ENCODE peak calls at places on chromosome 4, in six cellular contexts. D, X, Q, H, E and W are unnamed samples.

GRCh38 chr4:139901516-139902327 is 236.1 kb downstream of the MGST2 start:
- DNase-seq in E (no peak), Q (peak; percentile 27), X (peak; percentile 25), D (no peak), H (no peak), W (no peak)

GRCh38 chr4:182307746-182308145 is 64.5 kb downstream of the TENM3 start:
- DNase-seq in E (no peak), H (no peak), X (peak; percentile 98), Q (peak; percentile 95), D (no peak), W (no peak)

GRCh38 chr4:177214935-177215334 is 94.7 kb upstream of the NEIL3 start:
- DNase-seq in H (no peak), D (no peak), X (peak; percentile 64), Q (peak; percentile 36), E (no peak), W (no peak)

GRCh38 chr4:69718376-69719293 is 41.8 kb downstream of the SULT1B1 start:
- DNase-seq in Q (peak; percentile 84), X (no peak), H (no peak), D (no peak), E (no peak), W (peak; percentile 9)

GRCh38 chr4:71186566-71187398 is 152.0 kb upstream of the SLC4A4 start:
- DNase-seq in Q (no peak), X (peak; percentile 56), E (no peak), H (peak; percentile 33), D (peak; percentile 83), W (no peak)

GRCh38 chr4:143700420-143701352 is at the start of gene FREM3:
- DNase-seq in X (no peak), D (no peak), H (no peak), E (no peak), Q (no peak), W (no peak)

GRCh38 chr4:132275583-132276121 is 873.4 kb upstream of the PCDH10 start:
- DNase-seq in X (no peak), D (no peak), H (no peak), Q (peak; percentile 2), E (no peak), W (no peak)

GRCh38 chr4:52358855-52359254 is 300.2 kb downstream of the USP46 start:
- DNase-seq in Q (no peak), E (no peak), X (no peak), H (no peak), D (no peak), W (no peak)

GRCh38 chr4:137253949-137254348 is 278.3 kb downstream of the PCDH18 start:
- DNase-seq in Q (peak; percentile 34), E (no peak), H (no peak), D (no peak), X (peak; percentile 39), W (no peak)

GRCh38 chr4:186924723-186925122 is 201.1 kb upstream of the FAT1 start:
- DNase-seq in E (no peak), D (no peak), H (no peak), Q (no peak), X (no peak), W (no peak)

GRCh38 chr4:8209176-8209874 is 10.2 kb downstream of the SH3TC1 start:
- DNase-seq in H (no peak), E (no peak), X (no peak), Q (no peak), D (no peak), W (no peak)

GRCh38 chr4:110152386-110152785 is 46.0 kb downstream of the ELOVL6 start:
- DNase-seq in H (no peak), Q (no peak), E (no peak), D (no peak), X (no peak), W (no peak)

GRCh38 chr4:11634283-11634682 is 205.6 kb upstream of the HS3ST1 start:
- DNase-seq in X (no peak), Q (peak; percentile 52), H (no peak), E (no peak), D (no peak), W (no peak)

GRCh38 chr4:47104986-47105385 is 73.6 kb downstream of the GABRB1 start:
- DNase-seq in H (no peak), X (peak; percentile 14), E (no peak), D (no peak), Q (no peak), W (no peak)

GRCh38 chr4:2785613-2786012 is 7.3 kb upstream of the SH3BP2 start:
- DNase-seq in Q (no peak), D (peak; percentile 33), H (no peak), X (no peak), E (peak; percentile 39), W (peak; percentile 79)

GRCh38 chr4:162959056-162959455 is 207.6 kb downstream of the NAF1 start:
- DNase-seq in H (peak; percentile 7), E (no peak), X (peak; percentile 15), Q (peak; percentile 9), D (no peak), W (peak; percentile 26)

GRCh38 chr4:79597266-79597665 is 189.2 kb upstream of the GK2 start:
- DNase-seq in E (no peak), Q (no peak), H (no peak), D (no peak), X (peak; percentile 6), W (no peak)

GRCh38 chr4:118740869-118741268 is 55.7 kb downstream of the METTL14 start:
- DNase-seq in H (no peak), X (no peak), Q (peak; percentile 33), E (no peak), D (no peak), W (peak; percentile 40)

GRCh38 chr4:80566203-80566872 is 230.8 kb downstream of the CFAP299 start:
- DNase-seq in X (no peak), Q (peak; percentile 23), E (no peak), H (no peak), D (no peak), W (no peak)

GRCh38 chr4:186149872-186150271 is 41.5 kb upstream of the CYP4V2 start:
- DNase-seq in H (peak; percentile 53), X (peak; percentile 38), Q (peak; percentile 77), E (no peak), D (peak; percentile 69), W (peak; percentile 47)

GRCh38 chr4:119898211-119898610 is 168.4 kb downstream of the MAD2L1 start:
- DNase-seq in Q (no peak), E (no peak), H (no peak), X (no peak), D (no peak), W (no peak)

GRCh38 chr4:128461300-128462103 is 173.9 kb upstream of the PGRMC2 start:
- DNase-seq in X (peak; percentile 91), E (no peak), D (no peak), Q (peak; percentile 91), H (peak; percentile 71), W (no peak)

GRCh38 chr4:74547042-74547441 is 102.1 kb downstream of the AREG start:
- DNase-seq in D (no peak), X (no peak), E (no peak), H (no peak), Q (peak; percentile 65), W (no peak)

GRCh38 chr4:151674804-151675290 is 86.0 kb downstream of the GATB start:
- DNase-seq in X (peak; percentile 5), Q (peak; percentile 27), H (no peak), E (no peak), D (peak; percentile 38), W (no peak)

GRCh38 chr4:129322947-129323346 is 227.0 kb downstream of the C4orf33 start:
- DNase-seq in H (no peak), X (no peak), E (no peak), Q (no peak), D (no peak), W (no peak)

GRCh38 chr4:128287159-128287870 is at the start of gene PGRMC2:
- DNase-seq in X (peak; percentile 38), H (peak; percentile 48), E (no peak), Q (no peak), D (no peak), W (peak; percentile 55)

GRCh38 chr4:174120446-174121142 is 162.9 kb downstream of the FBXO8 start:
- DNase-seq in E (no peak), Q (peak; percentile 57), D (no peak), X (peak; percentile 62), H (peak; percentile 81), W (peak; percentile 70)

GRCh38 chr4:14726441-14727405 is 275.6 kb upstream of the CPEB2 start:
- DNase-seq in Q (peak; percentile 68), H (peak; percentile 80), E (no peak), D (no peak), X (peak; percentile 55), W (no peak)

GRCh38 chr4:11051181-11051580 is 366.6 kb upstream of the CLNK start:
- DNase-seq in D (no peak), Q (no peak), X (no peak), E (no peak), H (no peak), W (no peak)

GRCh38 chr4:24419147-24420034 is 165.0 kb downstream of the DHX15 start:
- DNase-seq in Q (peak; percentile 65), D (peak; percentile 83), H (peak; percentile 64), X (peak; percentile 69), E (peak; percentile 42), W (peak; percentile 69)

GRCh38 chr4:47490550-47490949 is 5.5 kb downstream of the ATP10D start:
- DNase-seq in H (peak; percentile 38), X (peak; percentile 64), Q (peak; percentile 70), E (no peak), D (no peak), W (peak; percentile 65)